ENCODE peak calls at places on chromosomes 13 and 19, in nine cellular contexts. O is fibroblast of the conjunctiva; F is HS-5; J is neural progenitor cell; Q is effector CD4-positive, alpha-beta T cell; R is psoas muscle; L is anterior cingulate cortex; D is pancreas; P is left cardiac atrium. X is an unnamed sample.

GRCh38 chr19:52664461-52664860 is 26.3 kb upstream of the ZNF83 start:
- DNase-seq in J (peak), P (no peak), Q (no peak), F (no peak), O (no peak), D (no peak), R (no peak), L (no peak), X (peak)

GRCh38 chr19:38538793-38539528 is 78.8 kb downstream of the MAP4K1 start:
- DNase-seq in Q (peak), P (no peak), R (no peak), O (no peak), F (no peak), J (no peak), D (no peak), L (no peak), X (no peak)

GRCh38 chr13:108463365-108463764 is 166.0 kb upstream of the MYO16 start:
- DNase-seq in D (no peak), R (no peak), J (no peak), L (no peak), F (peak), P (no peak), O (peak), Q (no peak), X (no peak)

GRCh38 chr13:45456196-45456972 is 8.4 kb upstream of the COG3 start:
- DNase-seq in P (no peak), O (peak), D (no peak), Q (no peak), F (no peak), L (no peak), R (no peak), J (no peak), X (no peak)

GRCh38 chr13:110640591-110641029 is 25.3 kb downstream of the NAXD start:
- DNase-seq in L (no peak), Q (no peak), O (no peak), P (no peak), R (no peak), D (no peak), J (no peak), F (no peak), X (peak)

GRCh38 chr13:75251188-75251587 is 230.8 kb downstream of the TBC1D4 start:
- DNase-seq in L (no peak), F (no peak), R (no peak), D (no peak), J (no peak), Q (no peak), O (no peak), P (no peak), X (no peak)

GRCh38 chr13:23988546-23989122 is 91.3 kb upstream of the C1QTNF9B start:
- DNase-seq in F (no peak), P (no peak), O (no peak), L (no peak), R (no peak), D (no peak), Q (no peak), J (no peak), X (no peak)

GRCh38 chr13:65217459-65217858 is 2012.7 kb downstream of the PCDH9 start:
- DNase-seq in D (no peak), Q (no peak), O (no peak), P (no peak), R (no peak), L (no peak), F (no peak), J (no peak), X (no peak)

GRCh38 chr13:35388979-35389378 is 87.5 kb downstream of the MAB21L1 start:
- DNase-seq in Q (no peak), O (no peak), F (peak), D (no peak), R (no peak), L (no peak), J (no peak), P (no peak), X (no peak)

GRCh38 chr19:51337141-51337860 is 4.6 kb downstream of the VSIG10L start:
- DNase-seq in Q (no peak), O (no peak), J (no peak), F (no peak), D (peak), L (no peak), R (no peak), P (peak), X (no peak)

GRCh38 chr19:37389234-37389633 is 18.3 kb downstream of the ZNF527 start:
- DNase-seq in D (no peak), Q (no peak), R (no peak), J (no peak), L (no peak), O (no peak), P (no peak), F (no peak), X (no peak)

GRCh38 chr19:5314012-5314906 is 26.4 kb downstream of the PTPRS start:
- DNase-seq in O (no peak), P (no peak), J (no peak), D (no peak), R (no peak), Q (no peak), L (no peak), F (no peak), X (no peak)

GRCh38 chr19:28705008-28705407 is 507.9 kb downstream of the UQCRFS1 start:
- DNase-seq in R (no peak), L (no peak), Q (no peak), D (no peak), J (peak), F (peak), O (peak), P (no peak), X (no peak)

GRCh38 chr19:6092329-6093286 is 17.7 kb downstream of the RFX2 start:
- DNase-seq in J (peak), Q (no peak), F (no peak), D (peak), R (peak), L (peak), P (peak), O (peak), X (no peak)

GRCh38 chr19:45250832-45251451 is at the start of gene MARK4:
- DNase-seq in P (peak), O (no peak), J (peak), R (peak), L (peak), F (no peak), D (peak), Q (peak), X (peak)

GRCh38 chr13:50519866-50520265 is 323.6 kb downstream of the DLEU7 start:
- DNase-seq in Q (no peak), O (no peak), J (no peak), R (no peak), L (no peak), F (no peak), P (no peak), D (no peak), X (no peak)

GRCh38 chr13:37870895-37871550 is 1.5 kb upstream of the TRPC4 start:
- DNase-seq in D (no peak), Q (no peak), O (peak), P (no peak), L (no peak), R (no peak), F (no peak), J (peak), X (no peak)

X was measured in cerebellum.